ENCODE peak calls at places on chromosomes 11 and 22, in six cellular contexts. W, X, K, V, B and U are unnamed samples.

GRCh38 chr22:38513063-38513462 is 7.0 kb upstream of the DDX17 start:
- DNase-seq in W (no peak), X (no peak), K (no peak), V (no peak), B (no peak), U (no peak)

GRCh38 chr11:76612226-76612625 is 58.3 kb downstream of the LRRC32 start:
- DNase-seq in W (no peak), X (no peak), K (no peak), V (no peak), B (no peak), U (no peak)

GRCh38 chr11:113532697-113533424 is 57.7 kb upstream of the DRD2 start:
- DNase-seq in W (no peak), X (peak; percentile 74), K (peak; percentile 71), V (peak; percentile 80), B (peak; percentile 48), U (peak; percentile 61)

GRCh38 chr11:42066113-42066512 is 606.7 kb upstream of the LRRC4C start:
- DNase-seq in W (no peak), X (peak; percentile 1), K (no peak), V (peak; percentile 59), B (no peak), U (peak; percentile 22)

GRCh38 chr11:26297179-26297970 is 34.6 kb upstream of the ANO3 start:
- DNase-seq in W (peak; percentile 55), X (peak; percentile 85), K (peak; percentile 75), V (peak; percentile 38), B (no peak), U (peak; percentile 56)

GRCh38 chr11:19072464-19072863 is 11.9 kb upstream of the MRGPRX2 start:
- DNase-seq in W (no peak), X (no peak), K (no peak), V (no peak), B (no peak), U (no peak)

GRCh38 chr11:23497040-23497439 is 636.8 kb upstream of the CCDC179 start:
- DNase-seq in W (no peak), X (no peak), K (no peak), V (no peak), B (no peak), U (no peak)

GRCh38 chr11:76339217-76339616 is 41.7 kb downstream of the THAP12 start:
- DNase-seq in W (peak; percentile 73), X (no peak), K (no peak), V (no peak), B (no peak), U (no peak)

GRCh38 chr22:44807232-44807631 is 54.9 kb downstream of the ARHGAP8 start:
- DNase-seq in W (no peak), X (no peak), K (no peak), V (no peak), B (no peak), U (no peak)

GRCh38 chr22:19463491-19464469 is 15.2 kb downstream of the UFD1 start:
- DNase-seq in W (no peak), X (no peak), K (peak; percentile 82), V (peak; percentile 84), B (no peak), U (no peak)

GRCh38 chr11:73426184-73426845 is 50.1 kb downstream of the RELT start:
- DNase-seq in W (no peak), X (no peak), K (peak; percentile 53), V (peak; percentile 11), B (no peak), U (no peak)

GRCh38 chr11:18501629-18502028 is 25.1 kb downstream of the TSG101 start:
- DNase-seq in W (no peak), X (no peak), K (no peak), V (no peak), B (no peak), U (no peak)

GRCh38 chr11:70423523-70424505 is 25.5 kb downstream of the CTTN start:
- DNase-seq in W (peak; percentile 34), X (peak; percentile 68), K (peak; percentile 91), V (peak; percentile 92), B (no peak), U (peak; percentile 58)